ENCODE peak calls at places on chromosomes 3 and 15, in five cellular contexts. K, D, O, T and U are unnamed samples.

GRCh38 chr3:65669163-65669875 is 369.4 kb downstream of the MAGI1 start:
- DNase-seq in O (peak; percentile 3), T (no peak), K (no peak), D (no peak), U (no peak)

GRCh38 chr3:132543016-132543739 is 53.9 kb upstream of the ACKR4 start:
- DNase-seq in O (peak; percentile 84), D (no peak), K (no peak), T (no peak), U (no peak)

GRCh38 chr15:60585743-60586708 is 107.1 kb upstream of the ICE2 start:
- DNase-seq in D (peak; percentile 76), O (peak; percentile 36), T (no peak), K (peak; percentile 69), U (peak; percentile 60)

GRCh38 chr3:69784854-69785523 is 45.7 kb downstream of the MITF start:
- DNase-seq in K (no peak), D (no peak), O (peak; percentile 42), T (peak; percentile 85), U (no peak)

GRCh38 chr15:45670061-45670460 is 35.2 kb downstream of the SQOR start:
- DNase-seq in D (no peak), K (no peak), O (no peak), T (no peak), U (no peak)

GRCh38 chr15:87429754-87430153 is 826.8 kb downstream of the NTRK3 start:
- DNase-seq in O (no peak), T (no peak), D (no peak), K (no peak), U (no peak)

GRCh38 chr3:127050733-127051132 is 67.8 kb downstream of the PLXNA1 start:
- DNase-seq in K (no peak), D (peak; percentile 27), T (peak; percentile 47), O (no peak), U (no peak)

GRCh38 chr15:55277116-55277564 is 12.5 kb downstream of the RAB27A start:
- DNase-seq in K (no peak), O (peak; percentile 32), D (no peak), T (no peak), U (no peak)

GRCh38 chr3:73680696-73681095 is 56.0 kb upstream of the PDZRN3 start:
- DNase-seq in T (no peak), O (no peak), D (no peak), K (no peak), U (no peak)

GRCh38 chr15:29196306-29196705 is 73.3 kb downstream of the NSMCE3 start:
- DNase-seq in K (no peak), D (no peak), T (no peak), O (no peak), U (no peak)

GRCh38 chr15:42275780-42276395 is 2.7 kb upstream of the TMEM87A start:
- DNase-seq in O (no peak), D (no peak), K (no peak), T (no peak), U (no peak)